ENCODE peak calls at places on chromosomes 16 and 17, in ten cellular contexts. One of them, this sample, is unnamed.

GRCh38 chr17:78921437-78921971 is 3.7 kb downstream of the TIMP2 start:
- DNase-seq in naive thymus-derived CD4-positive, alpha-beta T cell: no peak
- DNase-seq in cardiac fibroblast: peak
- DNase-seq in Jurkat, Clone E6-1: no peak
- DNase-seq in heart left ventricle: peak
- DNase-seq in dorsolateral prefrontal cortex: peak
- DNase-seq in fibroblast of the aortic adventitia: peak
- DNase-seq in left ventricle myocardium inferior: peak
- DNase-seq in breast epithelium: no peak
- DNase-seq in neural progenitor cell: no peak
- DNase-seq in this sample: peak

GRCh38 chr17:21680366-21680765 is 12.0 kb upstream of the KCNJ18 start:
- DNase-seq in naive thymus-derived CD4-positive, alpha-beta T cell: no peak
- DNase-seq in Jurkat, Clone E6-1: no peak
- DNase-seq in cardiac fibroblast: no peak
- DNase-seq in neural progenitor cell: no peak
- DNase-seq in dorsolateral prefrontal cortex: no peak
- DNase-seq in left ventricle myocardium inferior: no peak
- DNase-seq in breast epithelium: no peak
- DNase-seq in fibroblast of the aortic adventitia: no peak
- DNase-seq in heart left ventricle: no peak
- DNase-seq in this sample: no peak

GRCh38 chr16:49608801-49609200 is 235.2 kb downstream of the C16orf78 start:
- DNase-seq in fibroblast of the aortic adventitia: peak
- DNase-seq in naive thymus-derived CD4-positive, alpha-beta T cell: no peak
- DNase-seq in neural progenitor cell: peak
- DNase-seq in breast epithelium: no peak
- DNase-seq in cardiac fibroblast: peak
- DNase-seq in Jurkat, Clone E6-1: no peak
- DNase-seq in heart left ventricle: no peak
- DNase-seq in left ventricle myocardium inferior: no peak
- DNase-seq in dorsolateral prefrontal cortex: no peak
- DNase-seq in this sample: peak

GRCh38 chr16:15491430-15491829 is 57.0 kb downstream of the BMERB1 start:
- DNase-seq in cardiac fibroblast: no peak
- DNase-seq in Jurkat, Clone E6-1: no peak
- DNase-seq in fibroblast of the aortic adventitia: no peak
- DNase-seq in left ventricle myocardium inferior: no peak
- DNase-seq in neural progenitor cell: no peak
- DNase-seq in heart left ventricle: no peak
- DNase-seq in breast epithelium: no peak
- DNase-seq in naive thymus-derived CD4-positive, alpha-beta T cell: no peak
- DNase-seq in dorsolateral prefrontal cortex: no peak
- DNase-seq in this sample: no peak

GRCh38 chr17:8159032-8159400 is 3.7 kb downstream of the VAMP2 start:
- DNase-seq in naive thymus-derived CD4-positive, alpha-beta T cell: no peak
- DNase-seq in Jurkat, Clone E6-1: no peak
- DNase-seq in left ventricle myocardium inferior: no peak
- DNase-seq in fibroblast of the aortic adventitia: no peak
- DNase-seq in dorsolateral prefrontal cortex: no peak
- DNase-seq in breast epithelium: no peak
- DNase-seq in cardiac fibroblast: no peak
- DNase-seq in heart left ventricle: no peak
- DNase-seq in neural progenitor cell: no peak
- DNase-seq in this sample: no peak

GRCh38 chr16:27189335-27189972 is 13.9 kb upstream of the KDM8 start:
- DNase-seq in neural progenitor cell: peak
- DNase-seq in left ventricle myocardium inferior: no peak
- DNase-seq in Jurkat, Clone E6-1: no peak
- DNase-seq in dorsolateral prefrontal cortex: no peak
- DNase-seq in heart left ventricle: no peak
- DNase-seq in cardiac fibroblast: no peak
- DNase-seq in breast epithelium: no peak
- DNase-seq in naive thymus-derived CD4-positive, alpha-beta T cell: no peak
- DNase-seq in fibroblast of the aortic adventitia: no peak
- DNase-seq in this sample: no peak

GRCh38 chr16:10828851-10829331 is 10.3 kb upstream of the TVP23A start:
- DNase-seq in fibroblast of the aortic adventitia: peak
- DNase-seq in heart left ventricle: peak
- DNase-seq in Jurkat, Clone E6-1: no peak
- DNase-seq in dorsolateral prefrontal cortex: peak
- DNase-seq in naive thymus-derived CD4-positive, alpha-beta T cell: no peak
- DNase-seq in cardiac fibroblast: peak
- DNase-seq in neural progenitor cell: no peak
- DNase-seq in left ventricle myocardium inferior: peak
- DNase-seq in breast epithelium: peak
- DNase-seq in this sample: peak

GRCh38 chr16:9260665-9261064 is 169.2 kb downstream of the HAPSTR1 start:
- DNase-seq in neural progenitor cell: no peak
- DNase-seq in left ventricle myocardium inferior: peak
- DNase-seq in heart left ventricle: peak
- DNase-seq in cardiac fibroblast: no peak
- DNase-seq in fibroblast of the aortic adventitia: no peak
- DNase-seq in Jurkat, Clone E6-1: no peak
- DNase-seq in dorsolateral prefrontal cortex: no peak
- DNase-seq in breast epithelium: no peak
- DNase-seq in naive thymus-derived CD4-positive, alpha-beta T cell: no peak
- DNase-seq in this sample: no peak

GRCh38 chr16:25110392-25110947 is 1.1 kb upstream of the LCMT1 start:
- DNase-seq in naive thymus-derived CD4-positive, alpha-beta T cell: no peak
- DNase-seq in breast epithelium: no peak
- DNase-seq in heart left ventricle: no peak
- DNase-seq in dorsolateral prefrontal cortex: no peak
- DNase-seq in fibroblast of the aortic adventitia: no peak
- DNase-seq in neural progenitor cell: no peak
- DNase-seq in Jurkat, Clone E6-1: peak
- DNase-seq in cardiac fibroblast: no peak
- DNase-seq in left ventricle myocardium inferior: no peak
- DNase-seq in this sample: peak

GRCh38 chr16:14202697-14203096 is 131.6 kb downstream of the MRTFB start:
- DNase-seq in heart left ventricle: no peak
- DNase-seq in cardiac fibroblast: peak
- DNase-seq in neural progenitor cell: peak
- DNase-seq in dorsolateral prefrontal cortex: no peak
- DNase-seq in fibroblast of the aortic adventitia: peak
- DNase-seq in left ventricle myocardium inferior: no peak
- DNase-seq in naive thymus-derived CD4-positive, alpha-beta T cell: no peak
- DNase-seq in breast epithelium: no peak
- DNase-seq in Jurkat, Clone E6-1: peak
- DNase-seq in this sample: peak

GRCh38 chr16:1890701-1891035 is 18.7 kb upstream of the MEIOB start:
- DNase-seq in cardiac fibroblast: no peak
- DNase-seq in left ventricle myocardium inferior: no peak
- DNase-seq in neural progenitor cell: no peak
- DNase-seq in fibroblast of the aortic adventitia: no peak
- DNase-seq in heart left ventricle: no peak
- DNase-seq in dorsolateral prefrontal cortex: no peak
- DNase-seq in naive thymus-derived CD4-positive, alpha-beta T cell: no peak
- DNase-seq in Jurkat, Clone E6-1: no peak
- DNase-seq in breast epithelium: no peak
- DNase-seq in this sample: no peak

GRCh38 chr17:77372444-77373297 is 231.9 kb downstream of the SEC14L1 start:
- DNase-seq in Jurkat, Clone E6-1: peak
- DNase-seq in cardiac fibroblast: peak
- DNase-seq in neural progenitor cell: peak
- DNase-seq in fibroblast of the aortic adventitia: peak
- DNase-seq in breast epithelium: peak
- DNase-seq in naive thymus-derived CD4-positive, alpha-beta T cell: peak
- DNase-seq in heart left ventricle: peak
- DNase-seq in left ventricle myocardium inferior: peak
- DNase-seq in dorsolateral prefrontal cortex: peak
- DNase-seq in this sample: peak

GRCh38 chr16:80366023-80366422 is 174.8 kb upstream of the DYNLRB2 start:
- DNase-seq in cardiac fibroblast: no peak
- DNase-seq in left ventricle myocardium inferior: no peak
- DNase-seq in dorsolateral prefrontal cortex: no peak
- DNase-seq in neural progenitor cell: no peak
- DNase-seq in Jurkat, Clone E6-1: no peak
- DNase-seq in fibroblast of the aortic adventitia: no peak
- DNase-seq in naive thymus-derived CD4-positive, alpha-beta T cell: no peak
- DNase-seq in breast epithelium: no peak
- DNase-seq in heart left ventricle: no peak
- DNase-seq in this sample: no peak

DNA sequence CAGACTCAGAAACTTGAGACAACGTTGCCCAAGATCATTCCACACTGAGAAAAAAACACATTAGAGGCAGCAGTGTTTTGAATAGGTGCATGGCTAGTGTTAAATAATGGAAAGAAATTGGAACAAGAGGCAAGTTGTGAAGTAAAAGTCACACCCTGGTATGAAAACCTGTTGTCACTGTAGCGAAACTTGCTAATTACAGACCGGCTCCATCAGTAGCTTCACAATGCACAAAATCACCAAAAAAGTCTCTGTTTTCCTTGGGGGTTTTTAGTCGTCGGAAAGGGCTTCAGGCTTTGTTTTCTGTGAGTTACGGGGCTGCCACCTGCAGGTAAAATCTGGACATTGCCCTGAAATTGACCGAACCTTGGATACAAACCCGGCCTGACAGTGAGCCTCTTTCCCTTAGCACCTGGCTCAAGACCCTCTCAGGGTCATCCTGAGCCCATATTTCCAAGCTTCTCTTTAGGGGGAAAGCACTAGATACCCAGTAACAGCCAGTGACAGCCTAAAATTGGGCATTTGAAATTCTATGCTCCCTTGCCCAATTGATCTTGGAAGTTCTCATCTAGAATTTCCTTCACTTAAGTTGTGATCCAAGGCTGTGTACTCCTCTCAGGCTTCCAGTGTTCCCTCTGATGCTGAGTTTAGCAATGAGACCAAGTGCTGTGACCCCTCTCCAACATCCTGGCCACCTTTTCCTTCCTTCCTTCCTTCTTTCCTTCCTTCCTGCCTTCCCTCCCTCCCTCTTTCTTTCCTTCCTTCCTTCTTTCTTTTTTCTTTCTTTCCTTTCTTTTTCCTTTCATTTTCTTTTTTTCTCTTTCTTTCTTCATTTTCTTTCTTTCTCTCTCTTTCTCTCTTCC is 7.2 kb upstream of the GRB2 start:
- DNase-seq in neural progenitor cell: peak
- DNase-seq in breast epithelium: peak
- DNase-seq in dorsolateral prefrontal cortex: peak
- DNase-seq in Jurkat, Clone E6-1: peak
- DNase-seq in left ventricle myocardium inferior: no peak
- DNase-seq in cardiac fibroblast: peak
- DNase-seq in naive thymus-derived CD4-positive, alpha-beta T cell: peak
- DNase-seq in heart left ventricle: no peak
- DNase-seq in fibroblast of the aortic adventitia: peak
- DNase-seq in this sample: peak
- H3K4me3 ChIP-seq in neural progenitor cell: no peak
- H3K4me3 ChIP-seq in breast epithelium: peak
- H3K4me3 ChIP-seq in dorsolateral prefrontal cortex: peak
- H3K4me3 ChIP-seq in Jurkat, Clone E6-1: peak
- H3K4me3 ChIP-seq in left ventricle myocardium inferior: peak
- H3K4me3 ChIP-seq in cardiac fibroblast: no peak
- H3K4me3 ChIP-seq in naive thymus-derived CD4-positive, alpha-beta T cell: peak
- H3K4me3 ChIP-seq in heart left ventricle: no peak
- H3K4me3 ChIP-seq in fibroblast of the aortic adventitia: no peak
- H3K4me3 ChIP-seq in this sample: no peak

GRCh38 chr17:1714980-1715802 is 5.0 kb upstream of the TLCD2 start:
- DNase-seq in left ventricle myocardium inferior: peak
- DNase-seq in neural progenitor cell: peak
- DNase-seq in heart left ventricle: peak
- DNase-seq in naive thymus-derived CD4-positive, alpha-beta T cell: no peak
- DNase-seq in cardiac fibroblast: peak
- DNase-seq in breast epithelium: peak
- DNase-seq in Jurkat, Clone E6-1: no peak
- DNase-seq in fibroblast of the aortic adventitia: peak
- DNase-seq in dorsolateral prefrontal cortex: peak
- DNase-seq in this sample: peak

GRCh38 chr17:1712271-1712670 is 2.1 kb upstream of the TLCD2 start:
- DNase-seq in Jurkat, Clone E6-1: no peak
- DNase-seq in breast epithelium: no peak
- DNase-seq in neural progenitor cell: no peak
- DNase-seq in cardiac fibroblast: no peak
- DNase-seq in fibroblast of the aortic adventitia: no peak
- DNase-seq in heart left ventricle: no peak
- DNase-seq in dorsolateral prefrontal cortex: no peak
- DNase-seq in left ventricle myocardium inferior: no peak
- DNase-seq in naive thymus-derived CD4-positive, alpha-beta T cell: no peak
- DNase-seq in this sample: no peak

GRCh38 chr17:1713160-1713877 is 3.1 kb upstream of the TLCD2 start:
- DNase-seq in heart left ventricle: no peak
- DNase-seq in neural progenitor cell: no peak
- DNase-seq in left ventricle myocardium inferior: no peak
- DNase-seq in dorsolateral prefrontal cortex: no peak
- DNase-seq in Jurkat, Clone E6-1: no peak
- DNase-seq in cardiac fibroblast: no peak
- DNase-seq in breast epithelium: no peak
- DNase-seq in fibroblast of the aortic adventitia: no peak
- DNase-seq in naive thymus-derived CD4-positive, alpha-beta T cell: no peak
- DNase-seq in this sample: peak

GRCh38 chr17:1714488-1714979 is 4.4 kb upstream of the TLCD2 start:
- DNase-seq in Jurkat, Clone E6-1: no peak
- DNase-seq in breast epithelium: peak
- DNase-seq in neural progenitor cell: peak
- DNase-seq in cardiac fibroblast: peak
- DNase-seq in naive thymus-derived CD4-positive, alpha-beta T cell: no peak
- DNase-seq in left ventricle myocardium inferior: peak
- DNase-seq in fibroblast of the aortic adventitia: no peak
- DNase-seq in heart left ventricle: peak
- DNase-seq in dorsolateral prefrontal cortex: peak
- DNase-seq in this sample: peak

GRCh38 chr17:1713878-1714487 is 3.8 kb upstream of the TLCD2 start:
- DNase-seq in left ventricle myocardium inferior: no peak
- DNase-seq in Jurkat, Clone E6-1: no peak
- DNase-seq in dorsolateral prefrontal cortex: no peak
- DNase-seq in naive thymus-derived CD4-positive, alpha-beta T cell: no peak
- DNase-seq in breast epithelium: no peak
- DNase-seq in neural progenitor cell: peak
- DNase-seq in heart left ventricle: no peak
- DNase-seq in cardiac fibroblast: peak
- DNase-seq in fibroblast of the aortic adventitia: peak
- DNase-seq in this sample: peak
- H3K4me3 ChIP-seq in left ventricle myocardium inferior: peak
- H3K4me3 ChIP-seq in Jurkat, Clone E6-1: no peak
- H3K4me3 ChIP-seq in dorsolateral prefrontal cortex: peak
- H3K4me3 ChIP-seq in naive thymus-derived CD4-positive, alpha-beta T cell: no peak
- H3K4me3 ChIP-seq in breast epithelium: peak
- H3K4me3 ChIP-seq in neural progenitor cell: peak
- H3K4me3 ChIP-seq in heart left ventricle: peak
- H3K4me3 ChIP-seq in cardiac fibroblast: peak
- H3K4me3 ChIP-seq in fibroblast of the aortic adventitia: peak
- H3K4me3 ChIP-seq in this sample: peak

GRCh38 chr16:31701734-31702133 is 171.9 kb upstream of the ZNF267 start:
- DNase-seq in fibroblast of the aortic adventitia: no peak
- DNase-seq in naive thymus-derived CD4-positive, alpha-beta T cell: no peak
- DNase-seq in cardiac fibroblast: no peak
- DNase-seq in heart left ventricle: no peak
- DNase-seq in neural progenitor cell: no peak
- DNase-seq in dorsolateral prefrontal cortex: no peak
- DNase-seq in Jurkat, Clone E6-1: no peak
- DNase-seq in left ventricle myocardium inferior: no peak
- DNase-seq in breast epithelium: no peak
- DNase-seq in this sample: no peak
- H3K4me3 ChIP-seq in fibroblast of the aortic adventitia: no peak
- H3K4me3 ChIP-seq in naive thymus-derived CD4-positive, alpha-beta T cell: peak
- H3K4me3 ChIP-seq in cardiac fibroblast: no peak
- H3K4me3 ChIP-seq in heart left ventricle: no peak
- H3K4me3 ChIP-seq in neural progenitor cell: peak
- H3K4me3 ChIP-seq in dorsolateral prefrontal cortex: peak
- H3K4me3 ChIP-seq in Jurkat, Clone E6-1: no peak
- H3K4me3 ChIP-seq in left ventricle myocardium inferior: no peak
- H3K4me3 ChIP-seq in breast epithelium: no peak
- H3K4me3 ChIP-seq in this sample: no peak

GRCh38 chr17:4140125-4140524 is 2.7 kb downstream of the ZZEF1 start:
- DNase-seq in naive thymus-derived CD4-positive, alpha-beta T cell: no peak
- DNase-seq in breast epithelium: no peak
- DNase-seq in dorsolateral prefrontal cortex: no peak
- DNase-seq in Jurkat, Clone E6-1: no peak
- DNase-seq in neural progenitor cell: no peak
- DNase-seq in cardiac fibroblast: no peak
- DNase-seq in fibroblast of the aortic adventitia: no peak
- DNase-seq in left ventricle myocardium inferior: no peak
- DNase-seq in heart left ventricle: no peak
- DNase-seq in this sample: no peak
- H3K4me3 ChIP-seq in naive thymus-derived CD4-positive, alpha-beta T cell: no peak
- H3K4me3 ChIP-seq in breast epithelium: no peak
- H3K4me3 ChIP-seq in dorsolateral prefrontal cortex: no peak
- H3K4me3 ChIP-seq in Jurkat, Clone E6-1: no peak
- H3K4me3 ChIP-seq in neural progenitor cell: no peak
- H3K4me3 ChIP-seq in cardiac fibroblast: no peak
- H3K4me3 ChIP-seq in fibroblast of the aortic adventitia: no peak
- H3K4me3 ChIP-seq in left ventricle myocardium inferior: no peak
- H3K4me3 ChIP-seq in heart left ventricle: no peak
- H3K4me3 ChIP-seq in this sample: no peak